ENCODE peak calls at places on chromosome 4, in four cellular contexts. One of them, this sample, is unnamed.

GRCh38 chr4:8744083-8744805 is 127.4 kb downstream of the HMX1 start:
- DNase-seq in BE2C: no peak
- DNase-seq in OCI-LY7: no peak
- DNase-seq in A549: no peak
- DNase-seq in this sample: peak; percentile 56

GRCh38 chr4:75107703-75108612 is 175.0 kb downstream of the PARM1 start:
- DNase-seq in BE2C: no peak
- DNase-seq in OCI-LY7: no peak
- DNase-seq in A549: no peak
- DNase-seq in this sample: no peak

GRCh38 chr4:182975806-182976205 is 58.6 kb upstream of the DCTD start:
- DNase-seq in BE2C: peak; percentile 39
- DNase-seq in OCI-LY7: no peak
- DNase-seq in A549: peak; percentile 61
- DNase-seq in this sample: no peak

GRCh38 chr4:1365271-1366178 is 18.5 kb downstream of the UVSSA start:
- DNase-seq in BE2C: peak; percentile 9
- DNase-seq in OCI-LY7: no peak
- DNase-seq in A549: no peak
- DNase-seq in this sample: peak; percentile 91

GRCh38 chr4:67393699-67394281 is 151.5 kb downstream of the CENPC start:
- DNase-seq in BE2C: peak; percentile 28
- DNase-seq in OCI-LY7: peak; percentile 59
- DNase-seq in A549: peak; percentile 44
- DNase-seq in this sample: no peak

GRCh38 chr4:176436500-176436973 is 116.8 kb downstream of the SPCS3 start:
- DNase-seq in BE2C: no peak
- DNase-seq in OCI-LY7: peak; percentile 3
- DNase-seq in A549: peak; percentile 16
- DNase-seq in this sample: no peak

GRCh38 chr4:61572160-61572559 is 372.0 kb downstream of the ADGRL3 start:
- DNase-seq in BE2C: no peak
- DNase-seq in OCI-LY7: no peak
- DNase-seq in A549: no peak
- DNase-seq in this sample: no peak

GRCh38 chr4:80140237-80140636 is 57.1 kb upstream of the PRDM8 start:
- DNase-seq in BE2C: no peak
- DNase-seq in OCI-LY7: no peak
- DNase-seq in A549: no peak
- DNase-seq in this sample: no peak

GRCh38 chr4:85391568-85392410 is 83.2 kb upstream of the ARHGAP24 start:
- DNase-seq in BE2C: no peak
- DNase-seq in OCI-LY7: no peak
- DNase-seq in A549: no peak
- DNase-seq in this sample: no peak

GRCh38 chr4:61648264-61648663 is 448.1 kb downstream of the ADGRL3 start:
- DNase-seq in BE2C: no peak
- DNase-seq in OCI-LY7: no peak
- DNase-seq in A549: no peak
- DNase-seq in this sample: no peak

GRCh38 chr4:160980091-160980490 is 1183.7 kb downstream of the FSTL5 start:
- DNase-seq in BE2C: no peak
- DNase-seq in OCI-LY7: no peak
- DNase-seq in A549: no peak
- DNase-seq in this sample: no peak

GRCh38 chr4:26748805-26749204 is 111.8 kb upstream of the STIM2 start:
- DNase-seq in BE2C: no peak
- DNase-seq in OCI-LY7: peak; percentile 65
- DNase-seq in A549: no peak
- DNase-seq in this sample: no peak

GRCh38 chr4:183905593-183906485 is 732 bp downstream of the STOX2 start:
- DNase-seq in BE2C: peak; percentile 70
- DNase-seq in OCI-LY7: no peak
- DNase-seq in A549: peak; percentile 26
- DNase-seq in this sample: peak; percentile 67

GRCh38 chr4:106816501-106816900 is 219.6 kb downstream of the DKK2 start:
- DNase-seq in BE2C: no peak
- DNase-seq in OCI-LY7: no peak
- DNase-seq in A549: no peak
- DNase-seq in this sample: no peak

GRCh38 chr4:135917016-135917415 is 1615.3 kb downstream of the PCDH18 start:
- DNase-seq in BE2C: no peak
- DNase-seq in OCI-LY7: no peak
- DNase-seq in A549: no peak
- DNase-seq in this sample: no peak

GRCh38 chr4:143186202-143186601 is 1.5 kb downstream of the USP38 start:
- DNase-seq in BE2C: no peak
- DNase-seq in OCI-LY7: no peak
- DNase-seq in A549: no peak
- DNase-seq in this sample: no peak

GRCh38 chr4:119939066-119939995 is 127.3 kb downstream of the MAD2L1 start:
- DNase-seq in BE2C: no peak
- DNase-seq in OCI-LY7: no peak
- DNase-seq in A549: no peak
- DNase-seq in this sample: no peak

GRCh38 chr4:177596035-177596434 is 153.8 kb upstream of the AGA start:
- DNase-seq in BE2C: peak; percentile 76
- DNase-seq in OCI-LY7: no peak
- DNase-seq in A549: peak; percentile 48
- DNase-seq in this sample: no peak

GRCh38 chr4:183503497-183504063 is 1.3 kb upstream of the ING2 start:
- DNase-seq in BE2C: no peak
- DNase-seq in OCI-LY7: no peak
- DNase-seq in A549: no peak
- DNase-seq in this sample: no peak

GRCh38 chr4:25900901-25901500 is 13.0 kb upstream of the SMIM20 start:
- DNase-seq in BE2C: no peak
- DNase-seq in OCI-LY7: no peak
- DNase-seq in A549: no peak
- DNase-seq in this sample: no peak

GRCh38 chr4:86530183-86530582 is 63.9 kb upstream of the PTPN13 start:
- DNase-seq in BE2C: no peak
- DNase-seq in OCI-LY7: no peak
- DNase-seq in A549: no peak
- DNase-seq in this sample: no peak

GRCh38 chr4:78482281-78482680 is 69.3 kb upstream of the ANXA3 start:
- DNase-seq in BE2C: no peak
- DNase-seq in OCI-LY7: no peak
- DNase-seq in A549: no peak
- DNase-seq in this sample: no peak

GRCh38 chr4:48489683-48490011 is 405 bp upstream of the ZAR1 start:
- DNase-seq in BE2C: no peak
- DNase-seq in OCI-LY7: no peak
- DNase-seq in A549: no peak
- DNase-seq in this sample: no peak

GRCh38 chr4:123622572-123622971 is 226.0 kb downstream of the SPRY1 start:
- DNase-seq in BE2C: no peak
- DNase-seq in OCI-LY7: no peak
- DNase-seq in A549: no peak
- DNase-seq in this sample: no peak

GRCh38 chr4:340011-340410 is 2.4 kb downstream of the ZNF141 start:
- DNase-seq in BE2C: no peak
- DNase-seq in OCI-LY7: peak; percentile 15
- DNase-seq in A549: no peak
- DNase-seq in this sample: no peak

GRCh38 chr4:168803727-168804126 is 206.3 kb downstream of the CBR4 start:
- DNase-seq in BE2C: no peak
- DNase-seq in OCI-LY7: no peak
- DNase-seq in A549: no peak
- DNase-seq in this sample: no peak

GRCh38 chr4:27094785-27095184 is 234.1 kb downstream of the STIM2 start:
- DNase-seq in BE2C: no peak
- DNase-seq in OCI-LY7: no peak
- DNase-seq in A549: no peak
- DNase-seq in this sample: no peak

GRCh38 chr4:116015062-116015461 is 901.6 kb upstream of the NDST4 start:
- DNase-seq in BE2C: no peak
- DNase-seq in OCI-LY7: peak; percentile 21
- DNase-seq in A549: peak; percentile 6
- DNase-seq in this sample: no peak

GRCh38 chr4:151955721-151956340 is 195.0 kb upstream of the GATB start:
- DNase-seq in BE2C: no peak
- DNase-seq in OCI-LY7: no peak
- DNase-seq in A549: no peak
- DNase-seq in this sample: no peak

GRCh38 chr4:123466080-123466785 is 69.6 kb downstream of the SPRY1 start:
- DNase-seq in BE2C: no peak
- DNase-seq in OCI-LY7: no peak
- DNase-seq in A549: no peak
- DNase-seq in this sample: no peak

GRCh38 chr4:74152841-74153240 is 5.1 kb upstream of the MTHFD2L start:
- DNase-seq in BE2C: no peak
- DNase-seq in OCI-LY7: no peak
- DNase-seq in A549: no peak
- DNase-seq in this sample: no peak

GRCh38 chr4:5477613-5478012 is 230.7 kb downstream of the EVC2 start:
- DNase-seq in BE2C: no peak
- DNase-seq in OCI-LY7: no peak
- DNase-seq in A549: no peak
- DNase-seq in this sample: peak; percentile 30

GRCh38 chr4:48103483-48104139 is 30.4 kb downstream of the TXK start:
- DNase-seq in BE2C: no peak
- DNase-seq in OCI-LY7: no peak
- DNase-seq in A549: no peak
- DNase-seq in this sample: no peak

GRCh38 chr4:17662694-17663093 is 48.3 kb downstream of the MED28 start:
- DNase-seq in BE2C: no peak
- DNase-seq in OCI-LY7: no peak
- DNase-seq in A549: no peak
- DNase-seq in this sample: no peak

GRCh38 chr4:125444166-125444565 is 129.4 kb downstream of the FAT4 start:
- DNase-seq in BE2C: peak; percentile 12
- DNase-seq in OCI-LY7: no peak
- DNase-seq in A549: no peak
- DNase-seq in this sample: no peak

GRCh38 chr4:71296945-71297344 is 41.9 kb upstream of the SLC4A4 start:
- DNase-seq in BE2C: no peak
- DNase-seq in OCI-LY7: no peak
- DNase-seq in A549: no peak
- DNase-seq in this sample: no peak

GRCh38 chr4:123351713-123352112 is 44.9 kb upstream of the SPRY1 start:
- DNase-seq in BE2C: no peak
- DNase-seq in OCI-LY7: no peak
- DNase-seq in A549: no peak
- DNase-seq in this sample: no peak

DNA sequence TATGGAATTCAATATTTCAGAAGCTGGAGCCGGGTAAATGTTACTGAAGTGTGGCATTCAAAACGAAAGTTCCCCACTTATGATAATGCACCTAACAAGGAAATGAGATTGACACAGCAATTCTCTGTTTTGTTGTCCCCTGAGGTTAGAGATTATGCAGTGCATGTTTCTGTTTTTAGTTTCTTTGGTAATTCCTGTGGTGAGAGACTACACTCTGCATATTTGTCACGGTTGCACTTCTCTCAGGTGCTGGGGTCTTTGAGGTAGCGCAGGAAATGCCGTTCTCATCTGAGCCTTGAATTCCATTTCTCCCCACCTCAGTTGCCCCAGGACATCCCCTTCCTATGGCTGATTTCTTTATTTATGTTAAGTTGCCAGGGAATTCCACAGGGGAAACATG is 15.3 kb upstream of the BEND4 start:
- DNase-seq in BE2C: no peak
- DNase-seq in OCI-LY7: no peak
- DNase-seq in A549: no peak
- DNase-seq in this sample: no peak
- H3K4me3 ChIP-seq in BE2C: no peak overlapping the region
- H3K4me3 ChIP-seq in OCI-LY7: no peak overlapping the region
- H3K4me3 ChIP-seq in A549: no peak overlapping the region
- H3K4me3 ChIP-seq in this sample: no peak overlapping the region

GRCh38 chr4:140237616-140238352 is 83.8 kb upstream of the MAML3 start:
- DNase-seq in BE2C: peak; percentile 92
- DNase-seq in OCI-LY7: peak; percentile 20
- DNase-seq in A549: no peak
- DNase-seq in this sample: peak; percentile 80
- H3K4me3 ChIP-seq in BE2C: peak overlapping the region; percentile 38
- H3K4me3 ChIP-seq in OCI-LY7: no peak overlapping the region
- H3K4me3 ChIP-seq in A549: no peak overlapping the region
- H3K4me3 ChIP-seq in this sample: peak overlapping the region; percentile 7

GRCh38 chr4:173504181-173504503 is 25.9 kb downstream of the HAND2 start:
- DNase-seq in BE2C: peak; percentile 55
- DNase-seq in OCI-LY7: no peak
- DNase-seq in A549: no peak
- DNase-seq in this sample: no peak

GRCh38 chr4:173507471-173508385 is 22.3 kb downstream of the HAND2 start:
- DNase-seq in BE2C: no peak
- DNase-seq in OCI-LY7: no peak
- DNase-seq in A549: no peak
- DNase-seq in this sample: no peak

GRCh38 chr4:173508386-173509002 is 21.5 kb downstream of the HAND2 start:
- DNase-seq in BE2C: no peak
- DNase-seq in OCI-LY7: no peak
- DNase-seq in A549: no peak
- DNase-seq in this sample: no peak

GRCh38 chr4:173506780-173507211 is 23.2 kb downstream of the HAND2 start:
- DNase-seq in BE2C: no peak
- DNase-seq in OCI-LY7: no peak
- DNase-seq in A549: no peak
- DNase-seq in this sample: no peak

DNA sequence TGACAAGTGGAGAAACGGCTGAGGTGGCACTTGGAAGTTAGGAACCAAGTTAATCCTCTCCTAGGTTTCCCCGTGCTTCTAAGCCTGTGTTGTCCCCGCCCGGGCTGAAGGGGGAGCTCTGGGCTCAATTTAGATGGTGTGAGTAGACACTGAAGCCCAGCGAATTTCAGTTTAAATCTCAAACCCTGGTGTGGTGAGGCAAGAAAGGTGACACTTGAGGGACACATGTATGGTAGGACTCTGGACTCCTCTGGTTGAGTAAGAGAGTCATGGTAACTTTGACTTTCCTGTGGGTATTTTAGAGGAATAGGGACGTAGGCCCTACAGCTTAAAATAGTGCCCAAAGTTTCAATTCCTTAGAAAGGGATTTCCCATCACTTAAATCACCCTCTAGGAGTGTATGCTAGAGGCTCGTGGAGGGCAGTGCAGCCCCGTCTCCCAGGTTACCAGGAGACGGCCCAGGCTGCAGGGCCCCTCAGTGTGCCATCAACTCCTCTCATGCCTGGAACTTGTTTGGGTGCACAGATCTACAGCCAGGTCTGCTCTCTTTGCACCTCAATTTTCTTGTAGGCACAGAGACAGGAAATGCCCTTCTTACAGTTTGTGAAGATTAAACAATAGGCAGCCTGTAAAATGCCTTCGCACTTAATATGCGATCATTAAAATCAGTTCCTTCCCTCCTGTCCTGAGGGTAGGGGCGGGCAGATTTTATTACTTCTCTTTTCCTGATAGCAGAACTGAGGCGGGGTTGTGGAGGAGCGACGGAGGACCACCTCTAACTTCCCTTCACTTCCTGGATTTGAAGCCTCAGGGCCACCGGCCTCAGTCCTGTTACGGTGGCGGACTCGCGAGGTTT is 23.9 kb downstream of the HAND2 start:
- DNase-seq in BE2C: peak; percentile 71
- DNase-seq in OCI-LY7: peak; percentile 34
- DNase-seq in A549: peak; percentile 45
- DNase-seq in this sample: no peak
- H3K4me3 ChIP-seq in BE2C: no peak overlapping the region
- H3K4me3 ChIP-seq in OCI-LY7: no peak overlapping the region
- H3K4me3 ChIP-seq in A549: no peak overlapping the region
- H3K4me3 ChIP-seq in this sample: no peak overlapping the region

GRCh38 chr4:173516621-173517612 is 13.1 kb downstream of the HAND2 start:
- DNase-seq in BE2C: peak; percentile 79
- DNase-seq in OCI-LY7: no peak
- DNase-seq in A549: no peak
- DNase-seq in this sample: no peak
- H3K4me3 ChIP-seq in BE2C: peak overlapping the region; percentile 99
- H3K4me3 ChIP-seq in OCI-LY7: no peak overlapping the region
- H3K4me3 ChIP-seq in A549: no peak overlapping the region
- H3K4me3 ChIP-seq in this sample: no peak overlapping the region

This sample was measured in upper lobe of right lung.